ENCODE peak calls at places on chromosome 13, in five cellular contexts. C is right atrium auricular region, I is thoracic aorta, A is fibroblast of lung, Q is A673. O is an unnamed sample.

GRCh38 chr13:103523853-103524252 is 457.6 kb upstream of the SLC10A2 start:
- DNase-seq in C (no peak), I (no peak), A (no peak), Q (no peak), O (no peak)

GRCh38 chr13:35791191-35791902 is 314.9 kb upstream of the MAB21L1 start:
- DNase-seq in C (no peak), I (no peak), A (peak; percentile 54), Q (no peak), O (no peak)

GRCh38 chr13:99572921-99573320 is 71.6 kb downstream of the TM9SF2 start:
- DNase-seq in C (no peak), I (no peak), A (no peak), Q (peak; percentile 68), O (no peak)

GRCh38 chr13:109191422-109191821 is 562.0 kb downstream of the MYO16 start:
- DNase-seq in C (no peak), I (no peak), A (no peak), Q (no peak), O (no peak)

GRCh38 chr13:80363890-80364503 is 23.1 kb upstream of the SPRY2 start:
- DNase-seq in C (no peak), I (no peak), A (peak; percentile 64), Q (peak; percentile 58), O (no peak)

GRCh38 chr13:74661851-74662250 is 527.6 kb upstream of the KLF12 start:
- DNase-seq in C (no peak), I (no peak), A (no peak), Q (no peak), O (no peak)

GRCh38 chr13:111387026-111387871 is 66.8 kb downstream of the TEX29 start:
- DNase-seq in C (no peak), I (no peak), A (no peak), Q (no peak), O (no peak)

GRCh38 chr13:84433024-84433423 is 550.8 kb upstream of the SLITRK1 start:
- DNase-seq in C (no peak), I (no peak), A (peak; percentile 4), Q (no peak), O (no peak)

GRCh38 chr13:43797869-43798268 is 11.1 kb upstream of the ENOX1 start:
- DNase-seq in C (no peak), I (no peak), A (peak; percentile 38), Q (no peak), O (no peak)

GRCh38 chr13:97659602-97660001 is 225.6 kb downstream of the RAP2A start:
- DNase-seq in C (no peak), I (no peak), A (peak; percentile 47), Q (peak; percentile 31), O (no peak)

GRCh38 chr13:42215578-42216421 is 56.2 kb upstream of the AKAP11 start:
- DNase-seq in C (no peak), I (no peak), A (peak; percentile 68), Q (peak; percentile 44), O (peak; percentile 21)

GRCh38 chr13:32537580-32538233 is 888 bp downstream of the N4BP2L2 start:
- DNase-seq in C (no peak), I (no peak), A (peak; percentile 16), Q (peak; percentile 44), O (peak; percentile 42)

GRCh38 chr13:99056381-99057014 is 78.6 kb upstream of the DOCK9 start:
- DNase-seq in C (no peak), I (no peak), A (no peak), Q (no peak), O (no peak)

GRCh38 chr13:42709276-42709675 is 72.1 kb upstream of the FAM216B start:
- DNase-seq in C (no peak), I (no peak), A (no peak), Q (no peak), O (no peak)

GRCh38 chr13:99380402-99380801 is 73.2 kb upstream of the GPR183 start:
- DNase-seq in C (no peak), I (no peak), A (no peak), Q (no peak), O (no peak)

GRCh38 chr13:23868521-23868920 is 20.7 kb downstream of the MIPEP start:
- DNase-seq in C (no peak), I (no peak), A (peak; percentile 92), Q (no peak), O (no peak)

GRCh38 chr13:23866420-23867026 is 22.7 kb downstream of the MIPEP start:
- DNase-seq in C (no peak), I (no peak), A (peak; percentile 50), Q (no peak), O (no peak)

GRCh38 chr13:23865065-23865464 is 24.1 kb downstream of the MIPEP start:
- DNase-seq in C (no peak), I (no peak), A (no peak), Q (no peak), O (no peak)

GRCh38 chr13:23867027-23867491 is 22.1 kb downstream of the MIPEP start:
- DNase-seq in C (no peak), I (no peak), A (peak; percentile 59), Q (no peak), O (no peak)

DNA sequence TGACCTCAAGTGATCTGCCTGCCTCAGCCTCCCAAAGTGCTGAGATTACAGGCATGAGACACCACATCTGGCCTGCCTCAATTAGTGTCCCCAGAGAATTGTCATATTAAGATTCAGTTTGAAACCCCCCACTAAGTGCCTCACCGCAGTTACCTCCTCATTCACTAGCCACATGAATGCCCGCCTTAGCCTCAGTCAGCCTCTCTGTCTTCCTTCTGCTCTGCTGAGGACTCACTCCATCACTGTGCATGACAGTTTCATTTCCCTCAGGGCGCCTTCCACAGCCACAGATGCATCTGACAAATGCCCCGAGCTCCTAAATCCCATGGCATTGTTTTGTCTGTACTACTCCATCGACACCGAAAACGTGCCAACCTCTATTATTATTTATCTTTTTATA is 23.3 kb downstream of the MIPEP start:
- DNase-seq in C (no peak), I (no peak), A (no peak), Q (no peak), O (no peak)
- H3K27ac ChIP-seq in C (no peak overlapping the region), I (no peak overlapping the region), A (no peak overlapping the region), Q (no peak overlapping the region), O (no peak overlapping the region)

DNA sequence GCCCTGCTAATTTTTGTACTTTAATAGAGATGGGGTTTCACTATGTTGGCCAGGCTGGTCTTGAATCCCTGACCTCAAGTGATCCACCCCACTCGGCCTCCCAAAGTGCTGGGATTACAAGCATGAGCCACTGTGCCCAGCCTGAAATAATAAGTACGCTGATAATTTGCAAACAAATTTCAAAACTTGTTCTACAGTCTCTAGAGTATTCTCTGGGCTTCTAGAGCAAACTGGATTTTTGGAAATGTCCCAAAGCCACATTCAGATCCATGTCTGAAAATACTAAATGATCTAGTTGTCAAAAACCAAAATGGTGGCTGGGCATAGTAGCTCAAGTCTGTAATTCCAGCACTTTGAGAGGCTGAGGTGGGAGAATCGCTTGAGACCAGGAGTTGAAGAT is 39.9 kb upstream of the PSPC1 start:
- DNase-seq in C (no peak), I (no peak), A (no peak), Q (no peak), O (no peak)
- H3K36me3 ChIP-seq in C (peaks cover 24% of the 10 kb centered on the region), I (peaks cover 18% of the 10 kb centered on the region), A (peaks cover 5% of the 10 kb centered on the region), Q (peaks cover 16% of the 10 kb centered on the region), O (peaks cover 6% of the 10 kb centered on the region)

DNA sequence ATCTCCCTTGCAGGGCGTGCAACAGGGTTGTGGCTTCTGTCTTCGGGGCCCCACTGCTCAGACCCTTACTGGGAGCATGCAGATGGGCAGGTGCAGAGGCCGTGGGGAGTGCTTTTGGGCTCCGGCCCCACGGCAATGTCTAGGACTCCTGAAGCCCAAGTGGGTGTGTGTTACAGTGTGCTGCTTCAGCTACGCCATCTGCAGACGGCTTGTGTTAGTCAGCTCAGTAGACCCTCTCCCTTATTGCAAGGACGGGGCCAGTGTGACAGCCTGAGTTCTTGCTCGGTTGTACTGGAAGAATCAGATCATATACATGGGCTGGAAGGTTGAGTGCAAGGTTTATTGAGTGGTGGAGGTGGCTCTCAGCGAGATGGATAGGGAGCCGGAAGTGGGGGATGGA is 39.3 kb downstream of the DNAJC3 start:
- DNase-seq in C (no peak), I (no peak), A (no peak), Q (no peak), O (no peak)
- H3K27me3 ChIP-seq in C (no peaks in the 10 kb centered on the region), I (no peaks in the 10 kb centered on the region), A (no peaks in the 10 kb centered on the region), Q (no peaks in the 10 kb centered on the region), O (no peaks in the 10 kb centered on the region)

GRCh38 chr13:113468029-113468428 is 14.7 kb upstream of the ADPRHL1 start:
- DNase-seq in C (no peak), I (no peak), A (no peak), Q (no peak), O (no peak)
- H3K27ac ChIP-seq in C (no peak overlapping the region), I (no peak overlapping the region), A (no peak overlapping the region), Q (no peak overlapping the region), O (no peak overlapping the region)

DNA sequence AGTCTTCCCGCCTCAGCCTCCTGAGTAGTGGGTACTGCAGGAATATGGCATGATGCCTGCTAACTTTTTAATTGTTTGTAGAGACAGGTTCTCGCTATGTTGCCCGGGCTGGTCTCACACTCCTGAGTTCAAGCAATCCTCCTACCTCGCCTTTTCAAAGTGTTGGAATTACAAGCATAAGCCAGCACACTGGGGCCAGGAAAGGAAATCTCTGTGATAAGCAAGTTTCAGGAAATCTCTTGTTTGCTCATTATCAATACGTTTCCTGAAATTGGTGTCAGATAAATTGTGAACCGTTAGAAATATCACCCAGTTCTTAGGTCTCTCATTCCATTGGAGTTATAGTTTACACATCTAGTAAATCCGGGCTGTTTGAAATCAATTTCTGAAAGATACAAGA is 14.2 kb downstream of the WBP4 start:
- DNase-seq in C (no peak), I (no peak), A (no peak), Q (no peak), O (no peak)
- H3K36me3 ChIP-seq in C (peaks cover 82% of the 10 kb centered on the region), I (peaks cover 44% of the 10 kb centered on the region), A (peaks cover 14% of the 10 kb centered on the region), Q (peaks cover 45% of the 10 kb centered on the region), O (no peaks in the 10 kb centered on the region)

O was measured in colonic mucosa.